ENCODE peak calls at places on chromosomes 3 and 15, in four cellular contexts. B is transverse colon, M is upper lobe of left lung, J is Panc1. F is an unnamed sample.

GRCh38 chr15:74641151-74641550 is 25.5 kb downstream of the CLK3 start:
- DNase-seq in M (no peak), J (no peak), B (no peak), F (no peak)

GRCh38 chr3:13303410-13303809 is 116.7 kb downstream of the NUP210 start:
- DNase-seq in M (no peak), J (no peak), B (no peak), F (no peak)

GRCh38 chr15:71043373-71043772 is 71.9 kb upstream of the THSD4 start:
- DNase-seq in B (no peak), M (no peak), J (no peak), F (no peak)

GRCh38 chr3:184598220-184598927 is 36.8 kb downstream of the EPHB3 start:
- DNase-seq in M (no peak), J (no peak), B (no peak), F (no peak)

GRCh38 chr15:93018574-93018973 is 70.4 kb downstream of the RGMA start:
- DNase-seq in M (no peak), B (no peak), J (no peak), F (no peak)

GRCh38 chr15:81111510-81112375 is 22.3 kb upstream of the CFAP161 start:
- DNase-seq in M (no peak), B (no peak), J (no peak), F (no peak)

GRCh38 chr3:13073042-13073906 is at the start of gene IQSEC1:
- DNase-seq in B (peak), M (peak), J (no peak), F (no peak)

GRCh38 chr3:178658694-178659315 is 122.6 kb downstream of the KCNMB2 start:
- DNase-seq in B (no peak), M (no peak), J (no peak), F (no peak)

GRCh38 chr3:63975705-63976104 is 47.6 kb downstream of the PSMD6 start:
- DNase-seq in B (no peak), M (peak), J (no peak), F (no peak)

GRCh38 chr3:76651784-76652183 is 388.1 kb upstream of the ROBO2 start:
- DNase-seq in M (no peak), B (no peak), J (no peak), F (no peak)

GRCh38 chr3:124688580-124689454 is 41.4 kb upstream of the UMPS start:
- DNase-seq in M (peak), J (peak), B (peak), F (no peak)

GRCh38 chr3:40800343-40800742 is 275.6 kb downstream of the ZNF621 start:
- DNase-seq in M (peak), J (peak), B (peak), F (no peak)

GRCh38 chr3:197555281-197556261 is at the start of gene BDH1:
- DNase-seq in J (no peak), B (peak), M (peak), F (no peak)

GRCh38 chr3:171127611-171128010 is 101.1 kb upstream of the SLC2A2 start:
- DNase-seq in B (no peak), J (no peak), M (no peak), F (no peak)

GRCh38 chr15:76075060-76075459 is 15.3 kb downstream of the TMEM266 start:
- DNase-seq in B (no peak), J (no peak), M (no peak), F (no peak)

GRCh38 chr15:98668566-98669308 is 20.4 kb downstream of the IGF1R start:
- DNase-seq in J (no peak), M (no peak), B (no peak), F (no peak)

GRCh38 chr3:105786988-105787387 is 81.8 kb downstream of the CBLB start:
- DNase-seq in B (no peak), M (no peak), J (no peak), F (no peak)

GRCh38 chr3:15007681-15008141 is 57.4 kb downstream of the MRPS25 start:
- DNase-seq in M (no peak), J (no peak), B (no peak), F (no peak)

GRCh38 chr3:23442598-23443383 is 239.7 kb downstream of the UBE2E2 start:
- DNase-seq in J (no peak), B (no peak), M (no peak), F (no peak)

GRCh38 chr3:43768594-43768993 is 77.9 kb downstream of the ABHD5 start:
- DNase-seq in B (peak), J (no peak), M (peak), F (no peak)

GRCh38 chr3:115720988-115721387 is 97.7 kb downstream of the GAP43 start:
- DNase-seq in J (no peak), M (no peak), B (no peak), F (no peak)

GRCh38 chr15:60572462-60573214 is 93.7 kb upstream of the ICE2 start:
- DNase-seq in J (no peak), M (no peak), B (no peak), F (no peak)

GRCh38 chr3:173825731-173826130 is 428.2 kb downstream of the NLGN1 start:
- DNase-seq in M (no peak), B (no peak), J (no peak), F (no peak)

GRCh38 chr3:147956615-147957014 is 547.5 kb downstream of the ZIC1 start:
- DNase-seq in M (no peak), J (no peak), B (no peak), F (no peak)

GRCh38 chr3:126300001-126300760 is 57.0 kb downstream of the KLF15 start:
- DNase-seq in M (no peak), B (no peak), J (no peak), F (peak)

GRCh38 chr3:12194209-12194608 is 35.5 kb upstream of the TIMP4 start:
- DNase-seq in J (peak), M (peak), B (no peak), F (no peak)

GRCh38 chr3:141921316-141921715 is 44.9 kb downstream of the ATP1B3 start:
- DNase-seq in J (no peak), M (no peak), B (no peak), F (peak)

GRCh38 chr3:124793054-124793740 is 62.9 kb downstream of the UMPS start:
- DNase-seq in B (no peak), M (no peak), J (no peak), F (no peak)

GRCh38 chr15:34271493-34271892 is 46.7 kb downstream of the EMC4 start:
- DNase-seq in J (no peak), M (no peak), B (no peak), F (no peak)

GRCh38 chr15:34264070-34264469 is 39.3 kb downstream of the EMC4 start:
- DNase-seq in M (no peak), J (no peak), B (no peak), F (no peak)

GRCh38 chr15:34262362-34262761 is 37.5 kb downstream of the EMC4 start:
- DNase-seq in B (no peak), J (no peak), M (no peak), F (no peak)

DNA sequence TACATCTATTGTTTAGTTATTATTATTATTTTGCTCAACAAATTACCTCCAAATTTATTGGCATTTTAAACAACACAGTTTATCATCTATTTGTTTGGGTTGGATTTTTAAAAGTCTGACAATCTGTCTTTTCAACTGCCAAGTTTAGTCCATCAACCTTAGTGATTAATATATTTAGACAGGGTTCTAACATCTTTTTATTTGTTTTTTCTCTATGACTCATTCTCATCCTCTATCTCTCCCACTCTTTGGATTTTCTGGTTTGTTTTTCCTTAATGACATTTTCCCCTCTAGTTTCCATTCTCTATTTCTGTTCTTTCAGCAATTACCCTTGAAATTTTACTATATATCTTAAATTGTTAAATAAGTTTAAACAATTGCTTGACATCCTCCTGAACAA is 41.9 kb downstream of the EMC4 start:
- DNase-seq in J (no peak), M (no peak), B (no peak), F (no peak)
- TF ChIP-seq POLR2AphosphoS5 in J (no peak), M (no peak), B (no peak), F (no peak)

DNA sequence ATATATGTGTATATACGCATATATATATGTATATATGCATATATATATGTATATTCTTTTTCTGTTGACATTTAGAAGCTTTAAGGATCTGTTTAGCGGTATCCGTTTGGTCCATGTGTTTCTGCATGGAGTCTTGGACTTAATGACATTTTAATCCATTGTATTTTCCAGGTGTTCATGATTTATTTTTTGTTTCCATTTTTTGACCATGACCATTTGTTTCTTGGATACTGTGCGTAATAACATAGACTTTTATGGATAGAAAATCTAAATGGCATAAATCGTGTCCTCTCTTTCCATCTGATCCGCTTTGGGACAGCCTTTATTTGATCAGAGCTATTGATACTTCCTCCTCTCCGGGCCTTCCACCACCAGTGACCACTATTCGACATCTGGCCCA is 19.5 kb downstream of the CRYBG3 start:
- DNase-seq in B (no peak), J (no peak), M (no peak), F (no peak)
- H3K4me3 ChIP-seq in B (no peak), J (no peak), M (no peak), F (no peak)

GRCh38 chr3:134018850-134019249 is 10.9 kb downstream of the SLCO2A1 start:
- DNase-seq in J (no peak), B (no peak), M (no peak), F (no peak)
- TF ChIP-seq POLR2AphosphoS5 in J (no peak), B (no peak), M (no peak), F (no peak)

DNA sequence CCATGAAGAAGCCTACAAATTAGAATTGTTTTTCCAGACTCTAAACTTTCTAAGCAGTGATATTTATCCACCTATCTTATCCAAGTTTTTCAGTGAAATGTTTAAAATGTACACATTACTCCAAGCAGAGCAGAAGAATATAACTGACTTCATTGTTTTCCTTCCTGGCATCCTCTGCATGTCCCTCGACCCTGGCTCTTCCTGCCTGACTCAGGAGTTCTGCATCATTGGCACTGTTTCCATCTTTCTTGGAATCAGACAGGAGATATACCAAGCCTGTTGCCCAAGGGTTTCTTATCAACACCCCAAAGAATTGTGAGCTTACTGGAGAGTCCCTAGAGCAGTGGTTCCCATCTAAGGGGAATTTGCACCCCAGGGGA is 401.5 kb upstream of the PROK2 start:
- DNase-seq in M (no peak), J (no peak), B (no peak), F (no peak)
- H3K4me3 ChIP-seq in M (no peak), J (no peak), B (no peak), F (no peak)

F was measured in vagina.